ENCODE peak calls at places on chromosomes 3 and 15, in eight cellular contexts. D is mucosa of descending colon; V is Peyer's patch; C is Panc1; I is astrocyte of the spinal cord; L is CD8-positive, alpha-beta memory T cell; E is dorsolateral prefrontal cortex; H is colonic mucosa. G is an unnamed sample.

GRCh38 chr3:179146911-179147570 is 1.1 kb upstream of the PIK3CA start:
- DNase-seq in D (no peak), C (peak), L (no peak), V (peak), I (peak), H (peak), E (no peak), G (peak)

GRCh38 chr15:74336061-74337005 is 31.1 kb downstream of the CYP11A1 start:
- DNase-seq in D (no peak), C (no peak), I (no peak), E (no peak), H (no peak), V (no peak), L (no peak), G (no peak)

GRCh38 chr15:70424937-70425411 is 327.3 kb upstream of the TLE3 start:
- DNase-seq in E (no peak), H (no peak), D (no peak), V (no peak), I (no peak), L (no peak), C (no peak), G (no peak)

GRCh38 chr3:55190296-55190695 is 262.4 kb upstream of the LRTM1 start:
- DNase-seq in V (no peak), H (no peak), D (no peak), I (peak), E (no peak), C (no peak), L (no peak), G (no peak)

GRCh38 chr3:197024881-197025735 is 4.5 kb downstream of the MELTF start:
- DNase-seq in L (no peak), H (no peak), D (no peak), I (no peak), V (no peak), C (no peak), E (no peak), G (no peak)

GRCh38 chr15:25971053-25971452 is 107.9 kb upstream of the ATP10A start:
- DNase-seq in C (no peak), E (no peak), H (no peak), V (no peak), L (no peak), D (no peak), I (no peak), G (no peak)

GRCh38 chr3:101070260-101071121 is 77.3 kb upstream of the ABI3BP start:
- DNase-seq in C (no peak), I (peak), V (peak), L (peak), D (peak), E (no peak), H (peak), G (no peak)

GRCh38 chr3:30908466-30909037 is 14.1 kb upstream of the GADL1 start:
- DNase-seq in H (no peak), E (no peak), L (no peak), V (no peak), D (no peak), I (no peak), C (no peak), G (no peak)

GRCh38 chr3:189950258-189950657 is 170.4 kb downstream of the P3H2 start:
- DNase-seq in I (no peak), C (no peak), L (no peak), V (no peak), H (no peak), D (no peak), E (no peak), G (no peak)

GRCh38 chr15:58146734-58147133 is 8.6 kb downstream of the AQP9 start:
- DNase-seq in E (no peak), L (no peak), H (no peak), C (peak), D (no peak), I (no peak), V (no peak), G (no peak)

GRCh38 chr15:52710050-52710709 is 31.0 kb upstream of the ATOSA start:
- DNase-seq in L (no peak), I (no peak), H (no peak), V (no peak), E (no peak), C (no peak), D (no peak), G (no peak)

GRCh38 chr15:88476635-88477038 is 9.1 kb downstream of the MRPS11 start:
- DNase-seq in D (no peak), L (no peak), E (no peak), I (peak), H (peak), C (no peak), V (no peak), G (no peak)

GRCh38 chr15:92807971-92808571 is 92.1 kb upstream of the CHD2 start:
- DNase-seq in I (peak), E (no peak), D (peak), V (peak), L (no peak), H (peak), C (no peak), G (no peak)

GRCh38 chr15:74608776-74609175 is 6.9 kb upstream of the CLK3 start:
- DNase-seq in V (no peak), I (no peak), C (no peak), H (no peak), L (no peak), D (no peak), E (no peak), G (no peak)

GRCh38 chr15:74036271-74037170 is 42.0 kb downstream of the PML start:
- DNase-seq in D (peak), V (no peak), C (no peak), E (peak), H (peak), I (peak), L (no peak), G (peak)

GRCh38 chr3:39184968-39185285 is 7.5 kb downstream of the XIRP1 start:
- DNase-seq in D (no peak), H (no peak), V (no peak), C (no peak), I (no peak), E (no peak), L (no peak), G (no peak)

GRCh38 chr15:25545017-25545416 is 106.2 kb upstream of the UBE3A start:
- DNase-seq in C (no peak), D (no peak), E (no peak), L (no peak), H (no peak), V (no peak), I (peak), G (peak)

GRCh38 chr3:139267300-139268246 is 76.2 kb upstream of the MRPS22 start:
- DNase-seq in V (no peak), L (no peak), I (no peak), E (no peak), H (no peak), C (no peak), D (no peak), G (no peak)

GRCh38 chr3:25554376-25554775 is 110.3 kb downstream of the TOP2B start:
- DNase-seq in L (no peak), C (no peak), E (no peak), D (no peak), H (no peak), I (no peak), V (no peak), G (no peak)

GRCh38 chr3:18097989-18098388 is 327.1 kb downstream of the SATB1 start:
- DNase-seq in H (no peak), L (no peak), V (no peak), D (no peak), E (no peak), I (no peak), C (no peak), G (no peak)

GRCh38 chr3:46301122-46301835 is 52.6 kb upstream of the CCR2 start:
- DNase-seq in V (no peak), E (no peak), H (no peak), L (no peak), C (no peak), D (no peak), I (no peak), G (no peak)

GRCh38 chr3:165359005-165359404 is 162.8 kb upstream of the SLITRK3 start:
- DNase-seq in D (no peak), L (no peak), C (no peak), I (no peak), H (no peak), V (no peak), E (no peak), G (no peak)

GRCh38 chr3:187979543-187979942 is 174.4 kb upstream of the LPP start:
- DNase-seq in H (no peak), E (no peak), I (no peak), C (no peak), V (peak), D (no peak), L (no peak), G (no peak)

GRCh38 chr15:100732359-100733055 is 130.1 kb downstream of the ASB7 start:
- DNase-seq in L (no peak), D (no peak), C (no peak), I (peak), H (no peak), E (no peak), V (no peak), G (no peak)

GRCh38 chr3:71926242-71926560 is 141.3 kb upstream of the PROK2 start:
- DNase-seq in V (no peak), D (no peak), I (peak), E (no peak), H (peak), C (no peak), L (no peak), G (no peak)

GRCh38 chr15:51227967-51228783 is 110.2 kb downstream of the CYP19A1 start:
- DNase-seq in L (no peak), C (no peak), E (no peak), I (peak), D (no peak), V (no peak), H (no peak), G (peak)

GRCh38 chr15:99976811-99977271 is 243.6 kb upstream of the LYSMD4 start:
- DNase-seq in E (no peak), L (no peak), V (no peak), H (no peak), I (peak), D (no peak), C (no peak), G (peak)

GRCh38 chr15:44879066-44879465 is 77.4 kb upstream of the TERB2 start:
- DNase-seq in L (no peak), H (no peak), V (no peak), E (no peak), D (no peak), C (no peak), I (no peak), G (no peak)

GRCh38 chr3:105238367-105238766 is 128.3 kb upstream of the ALCAM start:
- DNase-seq in V (no peak), L (no peak), D (no peak), E (no peak), H (no peak), I (no peak), C (no peak), G (no peak)

GRCh38 chr3:152300029-152300764 is 31.5 kb downstream of the MBNL1 start:
- DNase-seq in L (no peak), E (no peak), C (no peak), D (no peak), V (no peak), H (no peak), I (no peak), G (no peak)

GRCh38 chr15:22887157-22887951 is 48.9 kb downstream of the NIPA2 start:
- DNase-seq in I (peak), V (no peak), D (peak), E (peak), H (no peak), L (no peak), C (no peak), G (peak)

DNA sequence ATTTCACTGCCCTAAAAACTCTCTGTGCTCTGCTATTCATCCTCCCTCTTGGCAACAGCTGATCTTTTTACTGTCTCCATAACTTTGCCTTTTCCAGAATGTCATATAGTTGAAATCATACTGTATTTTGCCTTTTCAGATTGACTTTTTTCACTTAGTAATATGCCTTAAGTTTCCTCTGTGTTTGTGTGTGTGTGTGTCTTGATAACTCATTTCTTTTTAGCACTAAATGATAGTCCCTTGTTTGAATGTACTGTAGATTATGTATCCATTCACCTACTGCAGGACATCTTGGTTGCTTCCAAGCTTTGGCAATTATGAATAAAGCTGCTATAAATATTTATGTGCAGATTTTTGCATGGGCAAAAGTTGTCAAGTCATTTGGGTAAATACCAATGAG is 9.5 kb downstream of the PARP15 start:
- DNase-seq in C (no peak), V (no peak), I (no peak), H (no peak), D (no peak), L (no peak), E (no peak), G (no peak)
- H3K4me3 ChIP-seq in C (no peak), V (no peak), I (no peak), H (no peak), D (no peak), L (no peak), E (no peak), G (no peak)

GRCh38 chr3:16088496-16088895 is 86.0 kb upstream of the GALNT15 start:
- DNase-seq in E (no peak), D (no peak), I (peak), V (no peak), C (no peak), L (no peak), H (no peak), G (no peak)

GRCh38 chr3:16092923-16093322 is 81.6 kb upstream of the GALNT15 start:
- DNase-seq in L (no peak), I (no peak), V (no peak), H (no peak), D (no peak), C (no peak), E (no peak), G (no peak)

GRCh38 chr3:16090013-16090412 is 84.5 kb upstream of the GALNT15 start:
- DNase-seq in D (no peak), I (peak), H (no peak), E (no peak), L (no peak), C (no peak), V (no peak), G (peak)

GRCh38 chr3:16086690-16087089 is 87.8 kb upstream of the GALNT15 start:
- DNase-seq in I (no peak), L (no peak), C (no peak), D (no peak), E (no peak), V (no peak), H (no peak), G (no peak)

DNA sequence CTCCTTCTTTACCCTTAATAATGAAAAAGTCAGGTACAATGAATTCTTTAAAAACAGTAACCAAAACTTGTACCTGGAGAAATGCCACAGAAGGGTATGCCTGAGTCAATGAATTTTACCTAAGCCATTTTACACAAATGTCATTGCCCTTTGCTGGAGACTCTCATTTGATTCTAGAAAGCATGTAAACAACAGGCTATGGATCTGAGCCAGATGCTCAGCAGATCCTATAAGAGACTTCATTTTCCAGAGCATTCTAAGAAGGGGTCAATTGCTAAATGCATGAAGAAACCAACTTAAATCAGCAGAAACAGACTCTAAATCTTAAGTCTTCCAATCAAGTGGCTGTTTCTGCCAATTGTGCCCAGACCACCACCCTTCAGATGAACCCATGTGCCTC is 83.8 kb upstream of the GALNT15 start:
- DNase-seq in L (no peak), D (no peak), C (no peak), I (peak), E (no peak), V (no peak), H (no peak), G (no peak)
- H3K4me3 ChIP-seq in L (no peak), D (no peak), C (no peak), I (no peak), E (no peak), V (no peak), H (no peak), G (no peak)

GRCh38 chr15:40337597-40337996 is 3.1 kb downstream of the CCDC9B start:
- DNase-seq in D (peak), L (no peak), I (no peak), E (no peak), C (no peak), V (no peak), H (no peak), G (no peak)
- H3K4me3 ChIP-seq in D (no peak), L (no peak), I (no peak), E (no peak), C (no peak), V (no peak), H (no peak), G (no peak)

DNA sequence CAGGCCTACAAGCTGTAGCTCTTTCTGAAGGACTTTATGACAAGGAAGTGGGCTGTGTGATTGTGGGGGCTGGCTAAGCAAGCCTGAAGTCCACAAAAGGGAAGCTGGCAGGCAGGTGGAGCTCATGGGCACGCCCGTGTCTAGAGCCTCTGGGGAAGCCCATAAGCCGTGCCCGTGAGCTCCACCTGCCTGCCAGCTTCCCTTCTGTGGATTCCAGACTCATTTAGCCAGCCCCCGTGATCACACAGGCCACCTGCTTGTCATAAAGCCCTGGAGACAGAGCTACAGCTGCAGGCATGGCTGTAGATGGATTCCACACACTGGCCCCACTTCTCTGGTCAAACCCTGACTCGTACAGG is 15.2 kb downstream of the EFCC1 start:
- DNase-seq in D (peak), L (peak), V (peak), C (no peak), H (peak), I (no peak), E (no peak), G (no peak)
- H3K4me3 ChIP-seq in D (no peak), L (peak), V (no peak), C (no peak), H (no peak), I (no peak), E (no peak), G (no peak)

DNA sequence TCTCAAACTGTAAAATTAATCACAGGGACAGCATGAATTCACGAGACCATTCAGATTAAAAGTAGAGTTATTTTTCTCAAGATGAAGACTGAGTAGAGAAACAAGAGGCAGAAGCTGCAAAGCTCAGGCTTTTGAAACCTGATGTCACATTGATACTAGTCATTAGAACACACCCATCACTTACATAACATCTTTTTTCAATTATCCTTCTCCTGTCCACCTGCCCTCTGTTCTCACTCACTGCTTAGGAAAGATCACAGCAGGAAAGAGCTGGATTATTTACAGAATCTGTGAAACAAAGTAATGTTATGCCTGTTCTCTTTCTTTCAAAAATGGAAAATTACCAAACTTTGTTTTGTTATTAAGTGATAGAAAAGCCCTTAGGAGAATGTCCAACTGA is 72.0 kb upstream of the CDAN1 start:
- DNase-seq in L (no peak), C (no peak), E (no peak), I (no peak), H (no peak), D (no peak), V (no peak), G (no peak)
- H3K4me3 ChIP-seq in L (no peak), C (no peak), E (no peak), I (no peak), H (no peak), D (no peak), V (no peak), G (no peak)

G was measured in skeletal muscle cell.